ENCODE peak calls at places on chromosomes 13 and 19, in four cellular contexts. C is mesendoderm, U is IMR-90, Y is H1. A is an unnamed sample.

GRCh38 chr19:2099937-2100718 is 3.4 kb downstream of the IZUMO4 start:
- DNase-seq in Y (no peak), U (no peak), C (no peak), A (no peak)

GRCh38 chr13:54241719-54242118 is 1213.1 kb downstream of the OLFM4 start:
- DNase-seq in U (no peak), Y (no peak), C (no peak), A (no peak)

GRCh38 chr19:679418-680286 is 3.5 kb downstream of the FSTL3 start:
- DNase-seq in Y (no peak), C (peak; percentile 55), U (peak; percentile 80), A (peak; percentile 64)

GRCh38 chr13:32164622-32165268 is 133.2 kb downstream of the FRY start:
- DNase-seq in U (peak; percentile 66), C (peak; percentile 91), Y (peak; percentile 58), A (peak; percentile 71)

GRCh38 chr13:40186041-40186440 is 480.4 kb downstream of the FOXO1 start:
- DNase-seq in C (no peak), Y (no peak), U (no peak), A (no peak)

GRCh38 chr13:21045101-21045500 is 16.3 kb downstream of the LATS2 start:
- DNase-seq in U (no peak), Y (no peak), C (no peak), A (no peak)

GRCh38 chr13:40292108-40292507 is 374.3 kb downstream of the FOXO1 start:
- DNase-seq in C (no peak), U (no peak), Y (no peak), A (no peak)

GRCh38 chr13:45473627-45474026 is 8.9 kb downstream of the COG3 start:
- DNase-seq in Y (no peak), U (no peak), C (peak; percentile 71), A (peak; percentile 37)

GRCh38 chr19:55986487-55986886 is at the start of gene NLRP5:
- DNase-seq in Y (no peak), U (no peak), C (no peak), A (no peak)

GRCh38 chr19:51808333-51808986 is 13.5 kb downstream of the FPR3 start:
- DNase-seq in Y (no peak), U (no peak), C (no peak), A (no peak)

GRCh38 chr19:49512970-49513745 is 697 bp downstream of the FCGRT start:
- DNase-seq in U (no peak), Y (peak; percentile 81), C (peak; percentile 56), A (peak; percentile 82)

GRCh38 chr13:77409412-77409811 is 82.5 kb upstream of the MYCBP2 start:
- DNase-seq in U (no peak), C (peak; percentile 92), Y (no peak), A (no peak)

GRCh38 chr13:30307966-30308290 is 577 bp upstream of the KATNAL1 start:
- DNase-seq in U (no peak), Y (no peak), C (no peak), A (no peak)

GRCh38 chr19:55676889-55677505 is 2.0 kb downstream of the EPN1 start:
- DNase-seq in U (no peak), Y (no peak), C (no peak), A (no peak)

GRCh38 chr19:14085309-14085995 is at the start of gene C19orf67:
- DNase-seq in U (no peak), C (no peak), Y (peak; percentile 66), A (no peak)

GRCh38 chr13:32245555-32245954 is 69.6 kb downstream of the ZAR1L start:
- DNase-seq in C (no peak), U (no peak), Y (no peak), A (no peak)

GRCh38 chr19:19538077-19538764 is at the start of gene CILP2:
- DNase-seq in Y (peak; percentile 96), U (no peak), C (peak; percentile 69), A (peak; percentile 84)

GRCh38 chr13:41648314-41648935 is 191.1 kb downstream of the RGCC start:
- DNase-seq in Y (no peak), U (peak; percentile 72), C (peak; percentile 30), A (no peak)

GRCh38 chr13:77359171-77359570 is 32.3 kb upstream of the MYCBP2 start:
- DNase-seq in U (peak; percentile 1), Y (no peak), C (no peak), A (no peak)

GRCh38 chr19:33436360-33437345 is 63.1 kb downstream of the CEBPG start:
- DNase-seq in Y (no peak), C (no peak), U (no peak), A (no peak)

GRCh38 chr13:109110159-109110558 is 480.7 kb downstream of the MYO16 start:
- DNase-seq in Y (no peak), C (no peak), U (no peak), A (no peak)

GRCh38 chr19:806815-807421 is 9.7 kb downstream of the PTBP1 start:
- DNase-seq in U (no peak), Y (no peak), C (no peak), A (no peak)

GRCh38 chr13:37070956-37071355 is 11.5 kb upstream of the SUPT20H start:
- DNase-seq in C (no peak), Y (no peak), U (peak; percentile 26), A (no peak)

GRCh38 chr13:59734393-59734792 is 429.3 kb downstream of the DIAPH3 start:
- DNase-seq in C (peak; percentile 63), U (no peak), Y (no peak), A (no peak)

GRCh38 chr19:4019578-4019977 is 12.0 kb downstream of the PIAS4 start:
- DNase-seq in C (no peak), U (no peak), Y (no peak), A (no peak)

GRCh38 chr19:42301646-42302204 is at the start of gene PRR19:
- DNase-seq in U (no peak), Y (no peak), C (peak; percentile 31), A (no peak)

GRCh38 chr13:30880756-30881155 is 25.3 kb upstream of the MEDAG start:
- DNase-seq in U (peak; percentile 97), C (no peak), Y (no peak), A (no peak)

GRCh38 chr19:49847731-49848696 is 2.9 kb upstream of the PTOV1 start:
- DNase-seq in C (no peak), U (peak; percentile 91), Y (no peak), A (no peak)

GRCh38 chr19:49216076-49216475 is 58.5 kb downstream of the TRPM4 start:
- DNase-seq in U (peak; percentile 57), C (peak; percentile 14), Y (no peak), A (no peak)

GRCh38 chr13:75717525-75717924 is 81.4 kb downstream of the LMO7 start:
- DNase-seq in U (no peak), C (no peak), Y (no peak), A (no peak)

GRCh38 chr13:110416131-110416584 is 109.1 kb downstream of the COL4A2 start:
- DNase-seq in U (peak; percentile 29), Y (no peak), C (no peak), A (no peak)

GRCh38 chr19:36963262-36963661 is 47.1 kb downstream of the ZNF568 start:
- DNase-seq in C (no peak), Y (no peak), U (no peak), A (no peak)

GRCh38 chr13:109698779-109699178 is 87.6 kb downstream of the IRS2 start:
- DNase-seq in Y (no peak), C (no peak), U (peak; percentile 49), A (no peak)

GRCh38 chr13:28337196-28338045 is 157.5 kb downstream of the FLT1 start:
- DNase-seq in C (no peak), Y (no peak), U (peak; percentile 89), A (no peak)

GRCh38 chr19:13782537-13782936 is 8.3 kb downstream of the C19orf53 start:
- DNase-seq in U (no peak), Y (no peak), C (no peak), A (no peak)

GRCh38 chr19:52786078-52786463 is 520 bp downstream of the ZNF600 start:
- DNase-seq in U (no peak), C (no peak), Y (peak; percentile 55), A (no peak)

GRCh38 chr19:6126335-6126974 is 9.0 kb upstream of the ACSBG2 start:
- DNase-seq in U (peak; percentile 71), Y (no peak), C (peak; percentile 76), A (peak; percentile 50)

GRCh38 chr13:109687559-109688448 is 98.6 kb downstream of the IRS2 start:
- DNase-seq in C (no peak), U (no peak), Y (no peak), A (no peak)

GRCh38 chr19:42216653-42217521 is 590 bp downstream of the DEDD2 start:
- DNase-seq in C (peak; percentile 89), U (peak; percentile 16), Y (peak; percentile 85), A (peak; percentile 63)

GRCh38 chr19:30780456-30780855 is 408.3 kb downstream of the ZNF536 start:
- DNase-seq in Y (no peak), C (no peak), U (no peak), A (no peak)
- H4K5ac ChIP-seq in Y (no peak overlapping the region), C (no peak overlapping the region), U (no peak overlapping the region), A (no peak overlapping the region)

DNA sequence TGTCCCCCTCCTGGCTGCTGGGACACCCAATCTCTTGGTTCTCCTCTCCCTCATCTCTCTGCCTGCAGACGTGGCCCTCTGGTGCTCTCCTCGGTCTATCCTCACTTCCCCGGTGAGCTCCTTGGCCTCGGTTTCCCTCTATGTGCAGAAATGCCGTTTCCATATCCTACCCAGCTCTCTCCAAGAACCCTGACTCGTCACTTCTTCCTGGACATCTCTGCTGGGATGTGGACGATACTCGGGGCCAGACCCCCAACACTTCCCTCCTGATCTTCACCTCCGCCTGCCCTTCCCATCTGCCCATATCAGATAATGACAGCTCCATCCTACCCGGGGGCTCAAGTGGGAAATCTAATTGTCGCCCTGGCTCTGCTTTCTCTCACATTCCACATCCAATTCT is 7.9 kb downstream of the AP2S1 start:
- DNase-seq in Y (no peak), C (no peak), U (no peak), A (no peak)
- H3K18ac ChIP-seq in Y (no peak overlapping the region), C (no peak overlapping the region), U (no peak overlapping the region), A (no peak overlapping the region)

GRCh38 chr13:24060993-24061392 is 99.5 kb upstream of the SPATA13 start:
- DNase-seq in Y (no peak), U (no peak), C (no peak), A (no peak)
- H4K5ac ChIP-seq in Y (no peak overlapping the region), U (no peak overlapping the region), C (no peak overlapping the region), A (no peak overlapping the region)

DNA sequence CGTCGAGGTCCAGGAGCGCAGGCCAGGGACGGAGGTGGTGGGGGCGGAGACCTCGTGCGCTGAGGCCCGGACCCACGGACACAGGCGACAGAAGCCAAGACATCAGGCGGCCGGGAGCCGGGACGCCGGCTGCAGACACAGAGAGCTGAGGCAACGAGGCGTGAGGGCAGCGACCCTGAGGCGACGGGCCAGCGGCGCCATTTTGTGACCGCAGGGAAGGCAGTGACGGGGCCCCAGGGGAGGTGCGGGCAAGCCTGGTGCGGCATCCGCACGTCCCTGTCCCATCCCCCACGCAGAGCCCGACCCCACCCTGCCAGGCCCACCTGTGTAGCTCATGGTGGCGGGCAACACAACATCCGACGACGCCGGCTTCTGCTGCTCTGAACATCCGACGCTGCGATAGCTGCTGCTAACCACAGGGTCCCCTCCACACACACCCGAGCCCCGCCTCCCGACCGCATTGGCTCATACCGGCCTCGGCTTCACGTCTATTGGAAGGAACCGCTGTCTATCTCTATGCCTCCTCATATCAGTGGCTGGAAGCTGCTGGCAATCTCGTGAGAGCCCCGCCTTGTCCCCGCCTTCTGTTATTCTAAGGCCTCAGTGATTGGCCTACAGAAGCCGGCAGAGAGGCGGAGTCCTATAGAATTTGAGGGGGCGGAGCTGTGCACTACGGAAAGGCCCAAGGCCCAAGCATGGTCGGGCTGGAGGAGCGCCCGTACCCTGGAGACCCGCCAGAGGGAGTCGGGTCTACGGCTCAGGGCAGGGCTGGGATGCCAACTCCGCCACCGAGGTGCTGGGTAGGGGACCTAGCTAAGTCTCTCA is at the start of gene AKAP8L:
- DNase-seq in C (peak; percentile 100), U (peak; percentile 100), Y (peak; percentile 96), A (peak; percentile 99)
- H3K18ac ChIP-seq in C (peak within 1 kb of the TSS; percentile 2), U (peak within 1 kb of the TSS; percentile 38), Y (peak within 1 kb of the TSS; percentile 95), A (peak within 1 kb of the TSS; percentile 98)

GRCh38 chr19:45097776-45098520 is 5.0 kb downstream of the PPP1R37 start:
- DNase-seq in C (peak; percentile 89), Y (no peak), U (peak; percentile 98), A (no peak)
- H4K5ac ChIP-seq in C (no peak overlapping the region), Y (no peak overlapping the region), U (peak overlapping the region; percentile 32), A (no peak overlapping the region)

A was measured in H9.